ENCODE peak calls at places on chromosomes 4 and X, in four cellular contexts. Z, H, B and L are unnamed samples.

GRCh38 chrX:47573334-47574095 is 8.7 kb upstream of the TIMP1 start:
- DNase-seq in Z (no peak), H (no peak), B (no peak), L (no peak)

GRCh38 chrX:10393899-10394298 is 226.5 kb downstream of the MID1 start:
- DNase-seq in Z (no peak), H (no peak), B (no peak), L (no peak)

GRCh38 chrX:14801136-14801535 is 71.7 kb downstream of the FANCB start:
- DNase-seq in Z (no peak), H (no peak), B (no peak), L (no peak)

GRCh38 chr4:77169496-77169895 is 12.5 kb downstream of the CCNG2 start:
- DNase-seq in Z (no peak), H (no peak), B (no peak), L (no peak)

GRCh38 chr4:77433102-77433733 is 172.4 kb upstream of the CXCL13 start:
- DNase-seq in Z (no peak), H (no peak), B (peak), L (no peak)

GRCh38 chr4:19380600-19380999 is 871.1 kb upstream of the SLIT2 start:
- DNase-seq in Z (no peak), H (no peak), B (no peak), L (no peak)

GRCh38 chr4:84497220-84497834 is 1.8 kb downstream of the NKX6-1 start:
- DNase-seq in Z (no peak), H (no peak), B (no peak), L (no peak)

GRCh38 chrX:43283187-43283586 is 372.9 kb upstream of the MAOA start:
- DNase-seq in Z (no peak), H (no peak), B (no peak), L (no peak)

GRCh38 chrX:36462142-36462541 is 542.6 kb downstream of the CFAP47 start:
- DNase-seq in Z (no peak), H (no peak), B (no peak), L (no peak)

GRCh38 chr4:7255488-7255881 is 63.1 kb downstream of the SORCS2 start:
- DNase-seq in Z (no peak), H (no peak), B (no peak), L (no peak)